ENCODE peak calls at places on chromosomes 6 and 20, in nine cellular contexts. O is NCI-H1092 treated with DMSO at 0.1 percent for 48 hours; F is neuronal stem cell; N is ELF-1; Z is upper lobe of right lung; Q is DMS153; D is ELR; A is cerebellar cortex; B is activated CD4-positive, alpha-beta T cell treated with anti-CD3 and anti-CD28 coated beads for 36 hours. T is an unnamed sample.

GRCh38 chr6:13593103-13593502 is 18.7 kb downstream of the SIRT5 start:
- DNase-seq in O (no peak), F (no peak), N (no peak), Z (no peak), Q (no peak), D (no peak), A (no peak), B (no peak), T (no peak)

GRCh38 chr20:53003420-53003819 is 31.3 kb downstream of the TSHZ2 start:
- DNase-seq in O (peak), F (peak), N (no peak), Z (no peak), Q (peak), D (no peak), A (no peak), B (no peak), T (no peak)

GRCh38 chr6:168198302-168199180 is 119.5 kb upstream of the FRMD1 start:
- DNase-seq in O (no peak), F (no peak), N (no peak), Z (peak), Q (no peak), D (no peak), A (no peak), B (no peak), T (no peak)

GRCh38 chr6:6737666-6738065 is 149.1 kb downstream of the LY86 start:
- DNase-seq in O (no peak), F (no peak), N (no peak), Z (no peak), Q (no peak), D (no peak), A (no peak), B (no peak), T (no peak)

GRCh38 chr6:167573461-167574215 is 248.8 kb downstream of the TTLL2 start:
- DNase-seq in O (no peak), F (no peak), N (no peak), Z (no peak), Q (no peak), D (no peak), A (no peak), B (no peak), T (no peak)

GRCh38 chr6:165662671-165663282 is at the start of gene PDE10A:
- DNase-seq in O (peak), F (peak), N (peak), Z (no peak), Q (no peak), D (no peak), A (no peak), B (no peak), T (no peak)

GRCh38 chr6:30821862-30822784 is 62.2 kb upstream of the DDR1 start:
- DNase-seq in O (peak), F (no peak), N (no peak), Z (no peak), Q (no peak), D (peak), A (peak), B (no peak), T (peak)

GRCh38 chr6:106149472-106150069 is 63.4 kb downstream of the PRDM1 start:
- DNase-seq in O (no peak), F (no peak), N (no peak), Z (no peak), Q (no peak), D (no peak), A (no peak), B (no peak), T (no peak)

GRCh38 chr6:14972379-14973067 is 273.3 kb upstream of the JARID2 start:
- DNase-seq in O (no peak), F (no peak), N (no peak), Z (no peak), Q (no peak), D (no peak), A (no peak), B (no peak), T (no peak)

GRCh38 chr6:131950767-131951575 is at the start of gene CCN2:
- DNase-seq in O (no peak), F (peak), N (peak), Z (peak), Q (peak), D (peak), A (peak), B (peak), T (peak)

GRCh38 chr6:31122803-31123706 is 2.8 kb upstream of the CDSN start:
- DNase-seq in O (no peak), F (no peak), N (no peak), Z (peak), Q (no peak), D (peak), A (peak), B (no peak), T (no peak)

GRCh38 chr6:159875194-159875593 is 15.6 kb upstream of the MAS1 start:
- DNase-seq in O (peak), F (no peak), N (peak), Z (no peak), Q (peak), D (no peak), A (no peak), B (no peak), T (no peak)

GRCh38 chr6:106771822-106772221 is 142.4 kb downstream of the QRSL1 start:
- DNase-seq in O (no peak), F (no peak), N (no peak), Z (no peak), Q (no peak), D (no peak), A (no peak), B (no peak), T (no peak)

GRCh38 chr6:167839755-167840154 is 13.0 kb downstream of the AFDN start:
- DNase-seq in O (no peak), F (no peak), N (no peak), Z (no peak), Q (no peak), D (no peak), A (no peak), B (no peak), T (no peak)

GRCh38 chr6:43800746-43801488 is 30.9 kb downstream of the VEGFA start:
- DNase-seq in O (no peak), F (no peak), N (no peak), Z (no peak), Q (no peak), D (peak), A (peak), B (no peak), T (no peak)

GRCh38 chr20:3168079-3168828 is 5.1 kb downstream of the LZTS3 start:
- DNase-seq in O (no peak), F (no peak), N (peak), Z (peak), Q (peak), D (no peak), A (no peak), B (peak), T (no peak)

GRCh38 chr6:71977860-71978259 is 91.5 kb downstream of the RIMS1 start:
- DNase-seq in O (no peak), F (no peak), N (no peak), Z (no peak), Q (no peak), D (no peak), A (no peak), B (no peak), T (no peak)

GRCh38 chr6:96156425-96156824 is 140.7 kb downstream of the FUT9 start:
- DNase-seq in O (no peak), F (no peak), N (peak), Z (no peak), Q (no peak), D (no peak), A (no peak), B (no peak), T (no peak)

GRCh38 chr6:1872649-1873131 is 263.0 kb downstream of the FOXC1 start:
- DNase-seq in O (peak), F (no peak), N (peak), Z (no peak), Q (no peak), D (peak), A (no peak), B (no peak), T (no peak)

GRCh38 chr6:79230149-79230548 is 4.3 kb downstream of the HMGN3 start:
- DNase-seq in O (no peak), F (no peak), N (no peak), Z (no peak), Q (no peak), D (no peak), A (no peak), B (no peak), T (peak)

GRCh38 chr6:71393471-71393870 is 104.9 kb downstream of the OGFRL1 start:
- DNase-seq in O (no peak), F (no peak), N (no peak), Z (no peak), Q (no peak), D (peak), A (no peak), B (no peak), T (peak)

GRCh38 chr20:31863296-31864085 is 6.8 kb downstream of the DUSP15 start:
- DNase-seq in O (no peak), F (no peak), N (no peak), Z (no peak), Q (no peak), D (no peak), A (no peak), B (no peak), T (no peak)

GRCh38 chr6:153511896-153512496 is 380.9 kb upstream of the RGS17 start:
- DNase-seq in O (peak), F (peak), N (peak), Z (no peak), Q (no peak), D (peak), A (peak), B (peak), T (peak)

GRCh38 chr6:136609878-136610706 is 59.9 kb upstream of the MAP7 start:
- DNase-seq in O (no peak), F (no peak), N (no peak), Z (no peak), Q (peak), D (peak), A (no peak), B (no peak), T (peak)

GRCh38 chr20:52996130-52996529 is 24.0 kb downstream of the TSHZ2 start:
- DNase-seq in O (no peak), F (no peak), N (no peak), Z (no peak), Q (no peak), D (no peak), A (no peak), B (no peak), T (no peak)

GRCh38 chr6:84428300-84428907 is 201.0 kb upstream of the CEP162 start:
- DNase-seq in O (peak), F (peak), N (peak), Z (peak), Q (no peak), D (peak), A (peak), B (peak), T (peak)

GRCh38 chr6:149031545-149032317 is 284.9 kb downstream of the UST start:
- DNase-seq in O (no peak), F (no peak), N (no peak), Z (no peak), Q (no peak), D (peak), A (no peak), B (peak), T (peak)

GRCh38 chr6:28269492-28269891 is 2.5 kb downstream of the ZSCAN26 start:
- DNase-seq in O (no peak), F (no peak), N (no peak), Z (no peak), Q (no peak), D (peak), A (no peak), B (peak), T (peak)

GRCh38 chr6:25089442-25089841 is 153.7 kb upstream of the RIPOR2 start:
- DNase-seq in O (no peak), F (no peak), N (no peak), Z (no peak), Q (no peak), D (peak), A (no peak), B (no peak), T (no peak)

GRCh38 chr6:167443098-167443680 is 118.3 kb downstream of the TTLL2 start:
- DNase-seq in O (no peak), F (peak), N (peak), Z (no peak), Q (no peak), D (no peak), A (no peak), B (no peak), T (no peak)

GRCh38 chr20:59297641-59298040 is 2.8 kb upstream of the EDN3 start:
- DNase-seq in O (no peak), F (no peak), N (no peak), Z (no peak), Q (no peak), D (no peak), A (no peak), B (no peak), T (no peak)

GRCh38 chr20:63047267-63047666 is 40.5 kb upstream of the BHLHE23 start:
- DNase-seq in O (no peak), F (no peak), N (no peak), Z (no peak), Q (no peak), D (no peak), A (no peak), B (no peak), T (no peak)